ENCODE peak calls at places on chromosomes 12 and 14, in eight cellular contexts. R, E, N, J, I, H, C and W are unnamed samples.

GRCh38 chr12:52884526-52885293 is 20.2 kb downstream of the KRT8 start:
- DNase-seq in C (no peak), I (peak), H (no peak), R (no peak), N (peak), E (peak), J (peak), W (peak)

GRCh38 chr12:46264057-46264456 is 4.8 kb downstream of the SLC38A1 start:
- DNase-seq in N (no peak), H (no peak), E (no peak), I (no peak), C (no peak), R (no peak), J (no peak), W (peak)

GRCh38 chr12:124273630-124274029 is 21.3 kb upstream of the RFLNA start:
- DNase-seq in C (no peak), I (no peak), N (no peak), R (peak), H (no peak), J (no peak), E (no peak), W (peak)

GRCh38 chr12:128613821-128614220 is 209.9 kb downstream of the SLC15A4 start:
- DNase-seq in R (no peak), C (no peak), H (no peak), E (no peak), N (no peak), I (no peak), J (peak), W (no peak)

GRCh38 chr14:32104803-32105202 is 27.7 kb downstream of the ARHGAP5 start:
- DNase-seq in N (no peak), I (no peak), J (no peak), H (no peak), R (no peak), E (no peak), C (no peak), W (no peak)

GRCh38 chr12:50058743-50059312 is 1.4 kb downstream of the ASIC1 start:
- DNase-seq in H (no peak), E (no peak), N (no peak), J (no peak), C (no peak), R (no peak), I (peak), W (no peak)

GRCh38 chr12:129959889-129960288 is 56.1 kb upstream of the TMEM132D start:
- DNase-seq in C (no peak), J (no peak), R (no peak), H (no peak), N (no peak), I (no peak), E (no peak), W (no peak)

GRCh38 chr12:109621271-109621671 is 47.7 kb downstream of the MVK start:
- DNase-seq in I (no peak), N (no peak), H (no peak), R (no peak), J (no peak), E (no peak), C (no peak), W (no peak)

GRCh38 chr14:54123836-54124235 is 167.2 kb upstream of the BMP4 start:
- DNase-seq in H (no peak), J (no peak), C (no peak), R (no peak), I (no peak), N (no peak), E (no peak), W (no peak)

GRCh38 chr12:89988556-89988955 is 279.9 kb upstream of the ATP2B1 start:
- DNase-seq in C (no peak), I (no peak), R (no peak), H (no peak), J (no peak), N (no peak), E (no peak), W (no peak)

GRCh38 chr12:44509471-44509870 is 366.6 kb downstream of the NELL2 start:
- DNase-seq in C (no peak), J (no peak), I (no peak), R (no peak), N (no peak), H (no peak), E (no peak), W (no peak)

GRCh38 chr14:54105898-54106297 is 149.3 kb upstream of the BMP4 start:
- DNase-seq in J (no peak), E (no peak), R (peak), I (peak), H (no peak), C (no peak), N (no peak), W (no peak)

GRCh38 chr12:120546050-120546386 is 11.9 kb downstream of the RNF10 start:
- DNase-seq in N (no peak), R (no peak), I (no peak), J (no peak), E (no peak), H (no peak), C (no peak), W (no peak)

GRCh38 chr14:85417396-85417795 is 112.5 kb upstream of the FLRT2 start:
- DNase-seq in N (no peak), R (no peak), J (no peak), H (no peak), E (no peak), I (no peak), C (no peak), W (no peak)

GRCh38 chr12:47242426-47242825 is 162.7 kb upstream of the AMIGO2 start:
- DNase-seq in J (no peak), I (no peak), H (no peak), R (no peak), N (no peak), E (no peak), C (no peak), W (no peak)

GRCh38 chr12:96585977-96586376 is 96.6 kb downstream of the CFAP54 start:
- DNase-seq in J (no peak), E (no peak), N (no peak), H (no peak), C (no peak), R (no peak), I (no peak), W (no peak)

GRCh38 chr14:54420478-54421116 is 20.6 kb downstream of the CNIH1 start:
- DNase-seq in E (peak), R (peak), C (no peak), N (no peak), I (no peak), H (no peak), J (no peak), W (peak)

GRCh38 chr14:53842938-53843337 is 113.7 kb downstream of the BMP4 start:
- DNase-seq in R (no peak), N (no peak), H (no peak), I (no peak), J (no peak), C (no peak), E (no peak), W (no peak)

GRCh38 chr12:114347861-114348260 is 58.1 kb downstream of the TBX5 start:
- DNase-seq in H (no peak), E (no peak), C (no peak), R (no peak), I (no peak), N (no peak), J (no peak), W (no peak)

GRCh38 chr12:1594295-1595025 is at the start of gene FBXL14:
- DNase-seq in I (peak), J (peak), C (peak), H (no peak), N (peak), E (peak), R (peak), W (peak)
- TF ChIP-seq POLR2A in I (peak), J (peak), C (peak), H (peak), N (peak), E (peak), R (peak), W (peak)

DNA sequence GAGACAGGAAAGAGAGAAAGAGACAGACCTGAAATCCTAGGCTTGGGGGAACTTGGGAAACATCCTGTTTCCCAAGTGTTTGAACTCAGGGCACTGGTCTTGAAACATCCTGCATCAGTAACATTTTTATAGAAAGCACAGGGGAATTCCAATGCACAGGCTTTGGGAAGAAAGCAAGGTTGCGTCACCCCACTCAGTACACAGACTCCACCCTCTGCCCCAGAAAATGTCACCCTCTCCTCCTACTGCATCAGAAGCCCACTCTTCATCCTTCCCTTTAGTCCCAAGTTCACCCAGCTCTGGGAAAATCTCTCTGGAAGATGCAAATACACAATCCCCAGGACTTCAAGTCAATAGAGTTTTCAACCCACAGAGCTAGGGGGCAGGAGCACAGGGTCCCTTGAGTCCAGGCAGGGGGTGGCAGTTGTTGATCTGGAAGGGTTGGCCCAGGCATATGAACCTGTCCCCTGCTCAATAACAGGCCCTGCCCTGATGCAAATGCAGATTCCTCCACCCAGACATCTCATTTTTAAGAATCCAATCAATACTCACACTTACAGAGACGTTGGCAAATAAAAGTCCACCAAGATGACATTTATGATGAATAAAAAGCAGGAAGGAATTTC is 1.7 kb downstream of the RDH16 start:
- DNase-seq in C (no peak), E (no peak), J (no peak), H (peak), R (no peak), I (no peak), N (no peak), W (no peak)
- TF ChIP-seq POLR2A in C (no peak), E (no peak), J (no peak), H (no peak), R (no peak), I (no peak), N (no peak), W (no peak)

GRCh38 chr14:23242076-23242475 is 4.3 kb downstream of the RNF212B start:
- DNase-seq in N (no peak), I (no peak), C (no peak), H (no peak), J (no peak), R (no peak), E (no peak), W (no peak)

GRCh38 chr14:23240661-23241060 is 2.9 kb downstream of the RNF212B start:
- DNase-seq in J (no peak), E (no peak), N (no peak), C (no peak), R (no peak), H (no peak), I (no peak), W (no peak)

GRCh38 chr14:23237772-23238594 is at the start of gene RNF212B:
- DNase-seq in C (peak), H (no peak), J (peak), N (peak), R (peak), E (peak), I (peak), W (peak)
- TF ChIP-seq POLR2A in C (no peak), H (no peak), J (no peak), N (peak), R (no peak), E (no peak), I (no peak), W (no peak)

DNA sequence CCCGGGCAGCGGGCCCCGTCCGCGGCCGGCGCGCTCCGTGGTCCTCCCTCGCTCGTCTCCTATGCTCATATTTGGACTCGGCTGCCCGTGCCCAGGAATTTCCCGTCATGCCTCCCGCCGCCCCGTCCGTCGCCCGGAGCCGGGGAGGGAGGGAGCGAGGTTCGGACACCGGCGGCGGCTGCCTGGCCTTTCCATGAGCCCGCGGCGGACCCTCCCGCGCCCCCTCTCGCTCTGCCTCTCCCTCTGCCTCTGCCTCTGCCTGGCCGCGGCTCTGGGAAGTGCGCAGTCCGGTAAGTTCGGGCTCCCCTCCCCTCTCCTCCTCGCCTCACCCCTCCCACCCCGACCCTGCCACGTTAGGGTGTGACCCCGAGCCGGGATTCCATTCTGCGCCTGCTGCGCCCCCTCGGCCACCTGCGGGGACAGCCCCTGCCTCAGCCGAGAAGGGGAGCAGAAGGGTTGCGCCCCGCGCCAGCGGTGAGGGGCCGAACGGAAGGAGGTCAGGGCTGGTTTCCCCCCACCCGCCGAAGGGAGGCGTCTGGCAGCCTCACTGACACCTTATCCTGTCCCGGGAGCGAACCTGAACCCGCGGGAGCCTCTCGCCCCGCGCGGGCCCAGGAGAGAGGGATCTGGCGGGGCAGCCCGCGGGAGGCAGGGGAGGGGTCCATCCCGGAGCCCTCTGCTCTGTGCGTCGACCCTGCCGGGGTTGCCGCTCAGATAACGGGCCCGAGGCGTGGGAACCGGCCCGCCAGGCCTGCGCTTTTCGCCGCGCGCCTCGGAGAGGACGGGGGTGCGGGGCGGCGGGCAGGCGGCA is at the start of gene MSRB3:
- DNase-seq in J (peak), E (peak), N (peak), C (no peak), I (peak), R (peak), H (no peak), W (peak)
- TF ChIP-seq POLR2A in J (peak), E (peak), N (peak), C (peak), I (no peak), R (no peak), H (no peak), W (no peak)

GRCh38 chr12:132986885-132987225 is 688 bp downstream of the ZNF26 start:
- DNase-seq in N (no peak), J (no peak), I (no peak), C (no peak), E (no peak), H (no peak), R (no peak), W (no peak)

GRCh38 chr12:132986001-132986884 is at the start of gene ZNF26:
- DNase-seq in N (peak), H (no peak), J (peak), I (peak), E (peak), R (peak), C (peak), W (peak)
- TF ChIP-seq POLR2A in N (peak), H (no peak), J (peak), I (peak), E (peak), R (no peak), C (peak), W (peak)

DNA sequence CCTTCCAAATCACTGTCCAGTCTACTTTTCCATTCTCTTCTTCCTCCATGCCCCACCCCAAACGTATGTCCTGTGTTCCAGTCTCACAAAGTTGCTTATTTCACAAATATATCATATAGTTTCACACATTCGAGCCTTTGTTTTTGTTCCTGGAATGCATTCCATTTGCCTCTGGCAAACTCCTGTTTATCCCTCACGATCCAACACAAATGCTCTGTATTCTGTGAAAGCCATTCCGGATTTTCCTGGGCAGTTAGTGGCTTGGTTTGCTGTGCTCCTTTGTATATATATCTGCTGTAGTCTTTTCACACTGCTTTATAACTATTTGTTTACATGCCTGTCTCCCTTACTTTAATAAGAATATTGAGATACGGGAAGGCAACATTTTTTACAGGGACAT is 9.0 kb downstream of the RIC8B start:
- DNase-seq in E (no peak), J (no peak), I (no peak), R (no peak), N (no peak), C (no peak), H (no peak), W (no peak)
- TF ChIP-seq POLR2A in E (no peak), J (no peak), I (no peak), R (no peak), N (no peak), C (no peak), H (no peak), W (no peak)

DNA sequence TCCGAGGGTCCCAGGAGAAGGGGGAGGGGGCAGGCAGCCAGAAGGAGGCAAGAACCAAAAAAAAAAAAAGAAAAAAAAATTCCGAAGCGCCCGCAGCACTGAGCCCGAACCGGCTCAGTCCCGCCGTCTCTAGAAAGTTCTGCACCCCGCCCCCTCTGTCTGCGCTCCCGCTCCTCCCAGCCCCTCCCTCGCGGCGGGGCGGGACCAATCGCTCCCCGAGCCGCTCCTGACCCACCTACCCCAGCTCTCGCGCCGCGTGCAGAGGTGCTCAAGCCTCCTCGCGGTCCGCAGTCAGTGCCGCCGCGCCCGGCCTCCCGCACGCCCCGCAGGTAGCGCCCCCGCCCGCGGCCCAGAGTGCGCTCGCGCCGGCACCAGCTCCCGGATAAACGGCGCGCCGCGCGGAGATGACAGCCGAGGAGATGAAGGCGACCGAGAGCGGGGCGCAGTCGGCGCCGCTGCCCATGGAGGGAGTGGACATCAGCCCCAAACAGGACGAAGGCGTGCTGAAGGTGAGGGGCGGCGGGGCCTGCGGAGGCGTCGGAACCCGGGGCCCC is at the start of gene FKBP4:
- DNase-seq in R (peak), E (peak), N (peak), J (peak), C (peak), I (peak), H (no peak), W (peak)
- TF ChIP-seq POLR2A in R (peak), E (peak), N (peak), J (peak), C (peak), I (peak), H (peak), W (peak)

DNA sequence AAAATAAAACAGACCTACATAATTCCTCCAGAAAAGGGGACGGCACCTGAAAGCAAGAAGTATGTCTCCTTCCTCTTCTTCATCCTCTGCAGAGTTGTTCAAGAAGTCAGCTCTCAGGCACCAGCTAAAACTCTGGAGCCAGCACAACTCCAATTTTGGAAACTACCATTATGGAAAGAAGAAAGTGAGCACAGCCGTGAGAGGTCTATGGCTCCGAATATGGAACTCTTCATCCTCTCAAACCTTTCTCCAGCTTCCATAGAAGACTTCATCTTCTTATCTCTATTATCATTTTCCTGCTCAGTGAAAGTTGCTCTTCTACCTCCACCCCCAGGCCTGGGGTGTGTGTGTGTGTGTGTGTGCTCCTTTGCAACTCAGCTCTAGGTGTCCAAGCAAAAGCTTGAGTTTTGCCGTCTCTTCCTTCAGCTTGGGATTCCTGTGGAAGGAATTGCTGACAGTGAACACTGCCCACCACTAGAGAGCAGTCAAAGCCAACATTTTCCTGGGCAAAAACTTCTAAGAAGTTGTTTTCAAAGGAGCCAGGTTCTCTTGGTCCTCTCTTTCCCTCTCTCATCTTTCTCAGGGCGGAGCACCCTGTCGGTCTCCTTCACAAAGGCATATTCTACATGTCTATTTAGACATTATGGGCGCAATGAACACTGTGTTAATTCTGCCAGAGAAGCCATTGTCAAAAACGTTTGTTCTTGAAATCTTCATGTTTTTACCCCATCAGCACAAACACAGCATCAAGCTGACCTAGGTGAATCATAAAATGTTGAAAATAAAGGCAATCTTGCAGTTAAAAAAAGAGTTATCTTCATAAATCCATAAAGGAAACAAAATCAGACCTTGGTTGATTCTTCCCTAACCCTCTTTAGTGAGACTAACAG is 155.1 kb downstream of the DIO2 start:
- DNase-seq in E (peak), C (no peak), R (no peak), N (peak), H (no peak), J (peak), I (no peak), W (no peak)
- TF ChIP-seq POLR2A in E (no peak), C (no peak), R (no peak), N (no peak), H (no peak), J (no peak), I (no peak), W (no peak)

GRCh38 chr12:630656-631632 is 32.3 kb downstream of the NINJ2 start:
- DNase-seq in H (no peak), E (peak), R (no peak), I (peak), J (no peak), N (peak), C (peak), W (peak)
- TF ChIP-seq POLR2A in H (no peak), E (peak), R (no peak), I (no peak), J (no peak), N (no peak), C (no peak), W (peak)

DNA sequence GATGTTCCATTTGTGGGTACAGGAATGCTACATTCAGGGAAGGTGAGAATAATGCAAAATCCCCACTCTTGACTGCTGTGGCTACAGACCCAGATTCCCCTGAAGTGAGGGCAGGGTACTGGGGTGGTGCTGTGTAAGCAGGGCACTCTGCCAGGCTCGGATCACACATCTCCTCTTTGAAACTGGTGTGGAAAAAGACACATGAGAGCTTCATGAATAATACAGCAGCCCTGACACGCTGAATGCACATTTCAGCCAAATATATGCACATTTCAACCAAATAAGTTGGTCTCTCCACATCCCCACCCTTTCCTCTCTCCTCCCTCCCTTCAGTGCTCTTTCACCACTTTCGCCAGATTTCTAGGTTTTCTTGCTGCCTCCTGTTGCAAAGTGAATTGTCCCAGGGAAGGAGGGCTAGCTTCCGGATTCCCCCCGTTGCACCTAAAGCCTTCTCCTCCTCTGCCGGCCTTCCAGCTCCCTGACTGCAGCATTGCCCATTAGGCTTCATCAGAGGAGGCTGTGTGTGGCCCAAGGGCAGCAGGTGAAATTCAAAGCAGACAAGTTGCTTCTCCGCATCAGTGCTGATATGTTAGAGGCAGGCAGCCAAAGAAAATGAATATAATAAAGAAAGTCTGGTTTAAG is 118.2 kb upstream of the TMCC3 start:
- DNase-seq in I (no peak), J (no peak), R (no peak), E (peak), N (no peak), C (no peak), H (no peak), W (no peak)
- TF ChIP-seq POLR2A in I (no peak), J (no peak), R (no peak), E (no peak), N (no peak), C (no peak), H (no peak), W (no peak)